ENCODE peak calls at places on chromosomes 5 and 9, in five cellular contexts. W is GM13977, O is body of pancreas, S is GM20000, B is esophagus squamous epithelium. F is an unnamed sample.

GRCh38 chr9:135748676-135749075 is 46.7 kb downstream of the KCNT1 start:
- DNase-seq in W (no peak), O (no peak), S (no peak), B (no peak), F (no peak)

GRCh38 chr5:1726956-1727355 is 72.7 kb downstream of the MRPL36 start:
- DNase-seq in W (no peak), O (no peak), S (no peak), B (no peak), F (no peak)

GRCh38 chr5:131758520-131758900 is 38.3 kb downstream of the FNIP1 start:
- DNase-seq in W (no peak), O (no peak), S (no peak), B (no peak), F (no peak)

GRCh38 chr5:113546711-113547159 is 33.2 kb downstream of the YTHDC2 start:
- DNase-seq in W (no peak), O (no peak), S (no peak), B (no peak), F (no peak)

GRCh38 chr5:133811168-133811567 is 157.3 kb downstream of the C5orf15 start:
- DNase-seq in W (no peak), O (no peak), S (no peak), B (no peak), F (no peak)

GRCh38 chr5:161676109-161676508 is 9.4 kb upstream of the GABRA6 start:
- DNase-seq in W (peak; percentile 8), O (no peak), S (peak; percentile 11), B (no peak), F (no peak)

GRCh38 chr5:95718203-95718602 is 12.9 kb upstream of the RHOBTB3 start:
- DNase-seq in W (peak; percentile 49), O (no peak), S (peak; percentile 52), B (no peak), F (no peak)

GRCh38 chr9:105457560-105458294 is 9.9 kb downstream of the FSD1L start:
- DNase-seq in W (no peak), O (peak; percentile 57), S (no peak), B (no peak), F (no peak)

GRCh38 chr5:135033026-135033861 is 784 bp downstream of the PITX1 start:
- DNase-seq in W (no peak), O (no peak), S (no peak), B (no peak), F (no peak)

GRCh38 chr9:76618762-76619161 is 145.5 kb upstream of the PCA3 start:
- DNase-seq in W (no peak), O (no peak), S (no peak), B (no peak), F (no peak)

GRCh38 chr5:43484049-43484849 is 584 bp upstream of the TMEM267 start:
- DNase-seq in W (peak; percentile 83), O (peak; percentile 86), S (peak; percentile 83), B (peak; percentile 36), F (peak; percentile 70)

GRCh38 chr5:33433303-33434255 is 7.2 kb upstream of the TARS1 start:
- DNase-seq in W (no peak), O (no peak), S (no peak), B (no peak), F (no peak)

GRCh38 chr5:133664422-133664821 is 52.1 kb upstream of the FSTL4 start:
- DNase-seq in W (no peak), O (no peak), S (no peak), B (no peak), F (no peak)

GRCh38 chr5:177209610-177210009 is 76.0 kb downstream of the NSD1 start:
- DNase-seq in W (no peak), O (no peak), S (no peak), B (no peak), F (no peak)

GRCh38 chr5:153658606-153659005 is 168.1 kb downstream of the GRIA1 start:
- DNase-seq in W (no peak), O (no peak), S (no peak), B (no peak), F (no peak)

GRCh38 chr9:90965141-90965910 is 163.7 kb downstream of the SYK start:
- DNase-seq in W (no peak), O (no peak), S (no peak), B (no peak), F (no peak)

GRCh38 chr9:120924698-120925534 is 1.7 kb downstream of the TRAF1 start:
- DNase-seq in W (no peak), O (no peak), S (no peak), B (no peak), F (no peak)

GRCh38 chr5:176837707-176838115 is 27.4 kb downstream of the UNC5A start:
- DNase-seq in W (peak; percentile 82), O (peak; percentile 88), S (peak; percentile 81), B (no peak), F (peak; percentile 75)

GRCh38 chr5:60248900-60249299 is 355.4 kb upstream of the PDE4D start:
- DNase-seq in W (no peak), O (no peak), S (peak; percentile 15), B (no peak), F (no peak)

GRCh38 chr5:69364414-69364813 is 4.9 kb downstream of the AK6 start:
- DNase-seq in W (no peak), O (no peak), S (peak; percentile 25), B (no peak), F (no peak)

GRCh38 chr5:174145821-174146220 is 100.3 kb downstream of the NSG2 start:
- DNase-seq in W (no peak), O (no peak), S (no peak), B (no peak), F (no peak)

GRCh38 chr5:124662261-124662781 is 84.1 kb downstream of the ZNF608 start:
- DNase-seq in W (no peak), O (no peak), S (no peak), B (no peak), F (no peak)

GRCh38 chr9:1951446-1951845 is 63.7 kb upstream of the SMARCA2 start:
- DNase-seq in W (no peak), O (no peak), S (no peak), B (no peak), F (no peak)

GRCh38 chr9:136299116-136299515 is 4.8 kb downstream of the CCDC187 start:
- DNase-seq in W (no peak), O (no peak), S (no peak), B (no peak), F (no peak)

GRCh38 chr5:54217826-54218503 is 92.4 kb downstream of the ARL15 start:
- DNase-seq in W (peak; percentile 17), O (peak; percentile 49), S (peak; percentile 16), B (no peak), F (no peak)

GRCh38 chr9:131264231-131264630 is 12.1 kb downstream of the FAM78A start:
- DNase-seq in W (no peak), O (no peak), S (no peak), B (no peak), F (peak; percentile 54)

GRCh38 chr9:2128611-2129010 is 113.5 kb downstream of the SMARCA2 start:
- DNase-seq in W (no peak), O (no peak), S (no peak), B (no peak), F (no peak)

GRCh38 chr5:134071850-134072207 is 42.7 kb upstream of the TCF7 start:
- DNase-seq in W (no peak), O (no peak), S (peak; percentile 25), B (no peak), F (no peak)

GRCh38 chr9:114607671-114608524 is 3.2 kb upstream of the TMEM268 start:
- DNase-seq in W (peak; percentile 34), O (no peak), S (peak; percentile 44), B (no peak), F (no peak)

GRCh38 chr9:107142896-107143603 is 140.0 kb upstream of the RAD23B start:
- DNase-seq in W (no peak), O (no peak), S (no peak), B (no peak), F (no peak)

GRCh38 chr5:58579781-58580180 is 3.1 kb upstream of the RAB3C start:
- DNase-seq in W (no peak), O (no peak), S (no peak), B (no peak), F (no peak)

GRCh38 chr5:58582004-58582403 is 871 bp upstream of the RAB3C start:
- DNase-seq in W (no peak), O (peak; percentile 52), S (no peak), B (no peak), F (no peak)

DNA sequence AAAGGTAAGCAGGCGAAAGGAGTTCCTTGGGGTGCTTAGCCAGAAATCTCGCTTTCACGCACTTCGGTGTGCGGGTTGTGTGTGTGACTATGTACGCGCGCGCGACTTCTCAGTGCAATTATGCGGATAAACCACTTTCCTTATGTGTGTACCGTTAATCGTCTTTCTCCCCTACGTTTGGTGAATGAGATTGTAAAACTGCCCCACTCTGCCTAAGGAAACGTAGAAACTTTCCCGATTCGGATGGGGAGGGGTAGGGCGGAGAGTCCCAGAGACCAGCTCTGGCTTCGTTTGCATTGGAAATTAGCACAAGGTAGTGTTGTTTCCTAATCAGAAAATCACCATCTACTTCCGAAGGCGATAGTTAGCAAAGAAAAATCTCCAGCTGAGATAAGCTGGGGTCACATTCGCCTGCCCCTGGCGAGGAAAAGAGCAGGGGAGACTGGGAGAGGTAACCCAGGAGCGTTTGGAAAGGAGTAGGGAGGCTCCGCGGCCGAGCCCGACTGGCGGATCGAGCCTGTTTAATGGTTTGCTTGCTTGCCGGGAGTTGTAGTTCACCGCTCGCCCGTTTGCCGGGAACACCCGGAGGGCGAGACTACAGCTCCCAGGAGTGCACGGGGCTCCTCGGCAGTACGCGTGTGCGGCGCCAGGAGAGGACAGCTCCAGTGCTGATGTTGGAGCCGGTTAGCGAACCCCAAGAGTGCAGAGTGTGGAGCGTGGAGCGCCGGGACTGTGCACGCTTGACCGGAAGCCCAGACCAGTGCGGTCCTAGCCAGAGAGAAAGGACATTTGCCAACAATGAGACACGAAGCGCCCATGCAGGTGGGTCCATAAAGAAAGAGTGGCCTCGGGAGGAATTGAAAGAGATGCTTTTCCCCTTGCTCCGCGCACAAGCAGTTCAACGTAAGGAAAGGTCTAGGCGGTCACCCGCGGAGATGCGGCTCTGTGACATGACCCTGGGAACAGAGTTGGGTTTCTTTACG is at the start of gene RAB3C:
- DNase-seq in W (peak; percentile 85), O (peak; percentile 94), S (peak; percentile 88), B (peak; percentile 54), F (peak; percentile 87)
- TF ChIP-seq CTCF in W (no peak), O (peak; percentile 50), S (no peak), B (peak; percentile 18), F (no peak)

DNA sequence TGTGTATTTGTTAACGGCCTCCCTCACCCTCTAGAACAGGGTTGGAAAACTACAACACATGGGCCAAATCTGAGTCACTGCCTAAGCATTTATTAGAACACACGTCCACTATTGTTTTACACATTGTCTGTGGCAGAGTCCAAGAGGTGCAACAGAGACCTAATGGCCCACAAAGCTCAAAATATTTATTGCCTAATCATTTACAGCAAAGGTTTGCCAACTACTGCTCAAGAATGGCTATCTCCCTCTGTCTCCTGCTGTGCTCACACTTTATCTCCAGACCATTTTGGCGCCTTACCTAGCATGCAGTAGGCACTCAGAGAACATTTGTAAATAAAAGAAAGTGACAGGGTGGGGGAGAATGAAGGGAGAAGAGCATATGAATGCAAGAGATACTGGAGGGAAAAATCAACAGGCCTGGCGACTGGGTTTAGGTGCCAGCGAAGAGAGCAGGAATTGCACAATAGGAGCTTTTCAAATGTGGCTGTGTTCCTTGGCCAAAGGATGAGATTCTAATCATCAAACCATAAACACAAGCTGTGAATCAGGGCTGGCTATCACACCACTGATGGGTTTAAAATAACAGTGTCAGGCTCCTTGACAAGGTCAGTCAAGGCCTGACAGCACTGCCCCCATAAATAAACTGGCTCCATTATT is 80.3 kb downstream of the EPB41L4A start:
- DNase-seq in W (no peak), O (no peak), S (no peak), B (no peak), F (no peak)
- TF ChIP-seq CTCF in W (no peak), O (no peak), S (no peak), B (no peak), F (no peak)

GRCh38 chr5:103375356-103375755 is 116.8 kb downstream of the MACIR start:
- DNase-seq in W (no peak), O (no peak), S (no peak), B (no peak), F (no peak)
- TF ChIP-seq CTCF in W (no peak), O (peak; percentile 20), S (no peak), B (no peak), F (no peak)

GRCh38 chr9:88803551-88804288 is 187.5 kb upstream of the S1PR3 start:
- DNase-seq in W (no peak), O (no peak), S (no peak), B (no peak), F (no peak)
- TF ChIP-seq CTCF in W (no peak), O (no peak), S (no peak), B (no peak), F (no peak)